ENCODE peak calls at places on chromosomes 16 and 17, in seven cellular contexts. One of them, this sample, is unnamed.

GRCh38 chr17:71983828-71984227 is 137.0 kb upstream of the SOX9 start:
- DNase-seq in fibroblast of pulmonary artery: no peak
- DNase-seq in stimulated activated CD8-positive, alpha-beta memory T cell treated with anti-CD3 and anti-CD28 coated beads, Interleukin-7, amount 100 ng/mL, for 1 hour: no peak
- DNase-seq in stimulated activated CD4-positive, alpha-beta T cell treated with anti-CD3 and anti-CD28 coated beads, Interleukin-1b, Interleukin-23, amount 100 ng/mL, for 1 hour: no peak
- DNase-seq in A549: no peak
- DNase-seq in putamen: no peak
- DNase-seq in left cardiac atrium: no peak
- DNase-seq in this sample: no peak

GRCh38 chr17:50051082-50051576 is 4.8 kb upstream of the ITGA3 start:
- DNase-seq in A549: peak
- DNase-seq in left cardiac atrium: no peak
- DNase-seq in stimulated activated CD4-positive, alpha-beta T cell treated with anti-CD3 and anti-CD28 coated beads, Interleukin-1b, Interleukin-23, amount 100 ng/mL, for 1 hour: peak
- DNase-seq in stimulated activated CD8-positive, alpha-beta memory T cell treated with anti-CD3 and anti-CD28 coated beads, Interleukin-7, amount 100 ng/mL, for 1 hour: no peak
- DNase-seq in putamen: no peak
- DNase-seq in fibroblast of pulmonary artery: peak
- DNase-seq in this sample: peak

GRCh38 chr17:17765921-17766320 is 70.9 kb downstream of the SREBF1 start:
- DNase-seq in A549: no peak
- DNase-seq in stimulated activated CD4-positive, alpha-beta T cell treated with anti-CD3 and anti-CD28 coated beads, Interleukin-1b, Interleukin-23, amount 100 ng/mL, for 1 hour: no peak
- DNase-seq in fibroblast of pulmonary artery: no peak
- DNase-seq in stimulated activated CD8-positive, alpha-beta memory T cell treated with anti-CD3 and anti-CD28 coated beads, Interleukin-7, amount 100 ng/mL, for 1 hour: no peak
- DNase-seq in left cardiac atrium: no peak
- DNase-seq in putamen: no peak
- DNase-seq in this sample: no peak

GRCh38 chr16:23754594-23755483 is at the start of gene CHP2:
- DNase-seq in fibroblast of pulmonary artery: no peak
- DNase-seq in putamen: no peak
- DNase-seq in stimulated activated CD4-positive, alpha-beta T cell treated with anti-CD3 and anti-CD28 coated beads, Interleukin-1b, Interleukin-23, amount 100 ng/mL, for 1 hour: no peak
- DNase-seq in A549: no peak
- DNase-seq in stimulated activated CD8-positive, alpha-beta memory T cell treated with anti-CD3 and anti-CD28 coated beads, Interleukin-7, amount 100 ng/mL, for 1 hour: no peak
- DNase-seq in left cardiac atrium: peak
- DNase-seq in this sample: no peak

GRCh38 chr17:49989518-49989880 is 5.5 kb downstream of the DLX3 start:
- DNase-seq in fibroblast of pulmonary artery: no peak
- DNase-seq in putamen: no peak
- DNase-seq in stimulated activated CD8-positive, alpha-beta memory T cell treated with anti-CD3 and anti-CD28 coated beads, Interleukin-7, amount 100 ng/mL, for 1 hour: no peak
- DNase-seq in left cardiac atrium: no peak
- DNase-seq in stimulated activated CD4-positive, alpha-beta T cell treated with anti-CD3 and anti-CD28 coated beads, Interleukin-1b, Interleukin-23, amount 100 ng/mL, for 1 hour: no peak
- DNase-seq in A549: no peak
- DNase-seq in this sample: no peak

GRCh38 chr17:81322271-81323082 is 27.4 kb upstream of the SLC38A10 start:
- DNase-seq in stimulated activated CD8-positive, alpha-beta memory T cell treated with anti-CD3 and anti-CD28 coated beads, Interleukin-7, amount 100 ng/mL, for 1 hour: no peak
- DNase-seq in fibroblast of pulmonary artery: no peak
- DNase-seq in putamen: no peak
- DNase-seq in left cardiac atrium: no peak
- DNase-seq in A549: peak
- DNase-seq in stimulated activated CD4-positive, alpha-beta T cell treated with anti-CD3 and anti-CD28 coated beads, Interleukin-1b, Interleukin-23, amount 100 ng/mL, for 1 hour: no peak
- DNase-seq in this sample: peak

GRCh38 chr17:28849281-28849680 is 5.5 kb upstream of the ERAL1 start:
- DNase-seq in A549: no peak
- DNase-seq in left cardiac atrium: no peak
- DNase-seq in putamen: no peak
- DNase-seq in stimulated activated CD4-positive, alpha-beta T cell treated with anti-CD3 and anti-CD28 coated beads, Interleukin-1b, Interleukin-23, amount 100 ng/mL, for 1 hour: no peak
- DNase-seq in stimulated activated CD8-positive, alpha-beta memory T cell treated with anti-CD3 and anti-CD28 coated beads, Interleukin-7, amount 100 ng/mL, for 1 hour: no peak
- DNase-seq in fibroblast of pulmonary artery: no peak
- DNase-seq in this sample: no peak

GRCh38 chr16:85029413-85029794 is 1.8 kb downstream of the KIAA0513 start:
- DNase-seq in fibroblast of pulmonary artery: no peak
- DNase-seq in putamen: peak
- DNase-seq in left cardiac atrium: no peak
- DNase-seq in stimulated activated CD8-positive, alpha-beta memory T cell treated with anti-CD3 and anti-CD28 coated beads, Interleukin-7, amount 100 ng/mL, for 1 hour: no peak
- DNase-seq in stimulated activated CD4-positive, alpha-beta T cell treated with anti-CD3 and anti-CD28 coated beads, Interleukin-1b, Interleukin-23, amount 100 ng/mL, for 1 hour: no peak
- DNase-seq in A549: no peak
- DNase-seq in this sample: peak

GRCh38 chr16:73337371-73337770 is 289.4 kb upstream of the ZFHX3 start:
- DNase-seq in stimulated activated CD8-positive, alpha-beta memory T cell treated with anti-CD3 and anti-CD28 coated beads, Interleukin-7, amount 100 ng/mL, for 1 hour: no peak
- DNase-seq in left cardiac atrium: no peak
- DNase-seq in stimulated activated CD4-positive, alpha-beta T cell treated with anti-CD3 and anti-CD28 coated beads, Interleukin-1b, Interleukin-23, amount 100 ng/mL, for 1 hour: no peak
- DNase-seq in A549: no peak
- DNase-seq in fibroblast of pulmonary artery: no peak
- DNase-seq in putamen: no peak
- DNase-seq in this sample: no peak

GRCh38 chr16:25563700-25564099 is 128.1 kb upstream of the HS3ST4 start:
- DNase-seq in putamen: no peak
- DNase-seq in left cardiac atrium: no peak
- DNase-seq in fibroblast of pulmonary artery: no peak
- DNase-seq in stimulated activated CD8-positive, alpha-beta memory T cell treated with anti-CD3 and anti-CD28 coated beads, Interleukin-7, amount 100 ng/mL, for 1 hour: no peak
- DNase-seq in A549: no peak
- DNase-seq in stimulated activated CD4-positive, alpha-beta T cell treated with anti-CD3 and anti-CD28 coated beads, Interleukin-1b, Interleukin-23, amount 100 ng/mL, for 1 hour: no peak
- DNase-seq in this sample: no peak

GRCh38 chr17:77160877-77161530 is 20.2 kb downstream of the SEC14L1 start:
- DNase-seq in fibroblast of pulmonary artery: no peak
- DNase-seq in stimulated activated CD4-positive, alpha-beta T cell treated with anti-CD3 and anti-CD28 coated beads, Interleukin-1b, Interleukin-23, amount 100 ng/mL, for 1 hour: no peak
- DNase-seq in left cardiac atrium: no peak
- DNase-seq in A549: no peak
- DNase-seq in stimulated activated CD8-positive, alpha-beta memory T cell treated with anti-CD3 and anti-CD28 coated beads, Interleukin-7, amount 100 ng/mL, for 1 hour: no peak
- DNase-seq in putamen: no peak
- DNase-seq in this sample: no peak

GRCh38 chr17:66301864-66302741 is at the start of gene PRKCA:
- DNase-seq in fibroblast of pulmonary artery: peak
- DNase-seq in putamen: peak
- DNase-seq in stimulated activated CD8-positive, alpha-beta memory T cell treated with anti-CD3 and anti-CD28 coated beads, Interleukin-7, amount 100 ng/mL, for 1 hour: peak
- DNase-seq in A549: peak
- DNase-seq in stimulated activated CD4-positive, alpha-beta T cell treated with anti-CD3 and anti-CD28 coated beads, Interleukin-1b, Interleukin-23, amount 100 ng/mL, for 1 hour: peak
- DNase-seq in left cardiac atrium: peak
- DNase-seq in this sample: peak

GRCh38 chr16:68379472-68380347 is 68.6 kb downstream of the SMPD3 start:
- DNase-seq in left cardiac atrium: no peak
- DNase-seq in stimulated activated CD4-positive, alpha-beta T cell treated with anti-CD3 and anti-CD28 coated beads, Interleukin-1b, Interleukin-23, amount 100 ng/mL, for 1 hour: no peak
- DNase-seq in A549: no peak
- DNase-seq in fibroblast of pulmonary artery: no peak
- DNase-seq in stimulated activated CD8-positive, alpha-beta memory T cell treated with anti-CD3 and anti-CD28 coated beads, Interleukin-7, amount 100 ng/mL, for 1 hour: no peak
- DNase-seq in putamen: no peak
- DNase-seq in this sample: no peak

GRCh38 chr17:78396436-78397335 is 18.2 kb downstream of the PGS1 start:
- DNase-seq in stimulated activated CD8-positive, alpha-beta memory T cell treated with anti-CD3 and anti-CD28 coated beads, Interleukin-7, amount 100 ng/mL, for 1 hour: no peak
- DNase-seq in stimulated activated CD4-positive, alpha-beta T cell treated with anti-CD3 and anti-CD28 coated beads, Interleukin-1b, Interleukin-23, amount 100 ng/mL, for 1 hour: no peak
- DNase-seq in A549: no peak
- DNase-seq in putamen: no peak
- DNase-seq in left cardiac atrium: peak
- DNase-seq in fibroblast of pulmonary artery: peak
- DNase-seq in this sample: no peak

GRCh38 chr17:80718428-80718827 is 173.8 kb downstream of the RPTOR start:
- DNase-seq in A549: no peak
- DNase-seq in left cardiac atrium: no peak
- DNase-seq in stimulated activated CD4-positive, alpha-beta T cell treated with anti-CD3 and anti-CD28 coated beads, Interleukin-1b, Interleukin-23, amount 100 ng/mL, for 1 hour: no peak
- DNase-seq in stimulated activated CD8-positive, alpha-beta memory T cell treated with anti-CD3 and anti-CD28 coated beads, Interleukin-7, amount 100 ng/mL, for 1 hour: no peak
- DNase-seq in fibroblast of pulmonary artery: no peak
- DNase-seq in putamen: peak
- DNase-seq in this sample: no peak

GRCh38 chr17:57810740-57811632 is 38.9 kb downstream of the MRPS23 start:
- DNase-seq in putamen: peak
- DNase-seq in A549: no peak
- DNase-seq in stimulated activated CD4-positive, alpha-beta T cell treated with anti-CD3 and anti-CD28 coated beads, Interleukin-1b, Interleukin-23, amount 100 ng/mL, for 1 hour: no peak
- DNase-seq in fibroblast of pulmonary artery: peak
- DNase-seq in left cardiac atrium: peak
- DNase-seq in stimulated activated CD8-positive, alpha-beta memory T cell treated with anti-CD3 and anti-CD28 coated beads, Interleukin-7, amount 100 ng/mL, for 1 hour: no peak
- DNase-seq in this sample: no peak

GRCh38 chr17:72358465-72358864 is 237.6 kb downstream of the SOX9 start:
- DNase-seq in putamen: no peak
- DNase-seq in stimulated activated CD8-positive, alpha-beta memory T cell treated with anti-CD3 and anti-CD28 coated beads, Interleukin-7, amount 100 ng/mL, for 1 hour: no peak
- DNase-seq in fibroblast of pulmonary artery: peak
- DNase-seq in left cardiac atrium: no peak
- DNase-seq in A549: no peak
- DNase-seq in stimulated activated CD4-positive, alpha-beta T cell treated with anti-CD3 and anti-CD28 coated beads, Interleukin-1b, Interleukin-23, amount 100 ng/mL, for 1 hour: no peak
- DNase-seq in this sample: no peak

GRCh38 chr16:89172901-89173628 is 1.5 kb downstream of the CDH15 start:
- DNase-seq in stimulated activated CD8-positive, alpha-beta memory T cell treated with anti-CD3 and anti-CD28 coated beads, Interleukin-7, amount 100 ng/mL, for 1 hour: no peak
- DNase-seq in stimulated activated CD4-positive, alpha-beta T cell treated with anti-CD3 and anti-CD28 coated beads, Interleukin-1b, Interleukin-23, amount 100 ng/mL, for 1 hour: no peak
- DNase-seq in A549: no peak
- DNase-seq in fibroblast of pulmonary artery: no peak
- DNase-seq in putamen: no peak
- DNase-seq in left cardiac atrium: no peak
- DNase-seq in this sample: no peak

GRCh38 chr16:86041807-86042206 is 142.8 kb downstream of the IRF8 start:
- DNase-seq in A549: no peak
- DNase-seq in stimulated activated CD8-positive, alpha-beta memory T cell treated with anti-CD3 and anti-CD28 coated beads, Interleukin-7, amount 100 ng/mL, for 1 hour: no peak
- DNase-seq in fibroblast of pulmonary artery: no peak
- DNase-seq in stimulated activated CD4-positive, alpha-beta T cell treated with anti-CD3 and anti-CD28 coated beads, Interleukin-1b, Interleukin-23, amount 100 ng/mL, for 1 hour: no peak
- DNase-seq in left cardiac atrium: no peak
- DNase-seq in putamen: no peak
- DNase-seq in this sample: no peak

GRCh38 chr17:30858556-30859250 is 26.9 kb downstream of the ATAD5 start:
- DNase-seq in stimulated activated CD4-positive, alpha-beta T cell treated with anti-CD3 and anti-CD28 coated beads, Interleukin-1b, Interleukin-23, amount 100 ng/mL, for 1 hour: no peak
- DNase-seq in fibroblast of pulmonary artery: no peak
- DNase-seq in putamen: no peak
- DNase-seq in stimulated activated CD8-positive, alpha-beta memory T cell treated with anti-CD3 and anti-CD28 coated beads, Interleukin-7, amount 100 ng/mL, for 1 hour: no peak
- DNase-seq in A549: no peak
- DNase-seq in left cardiac atrium: no peak
- DNase-seq in this sample: no peak

GRCh38 chr17:80984749-80985148 is 6.9 kb upstream of the CHMP6 start:
- DNase-seq in left cardiac atrium: no peak
- DNase-seq in A549: no peak
- DNase-seq in fibroblast of pulmonary artery: peak
- DNase-seq in stimulated activated CD4-positive, alpha-beta T cell treated with anti-CD3 and anti-CD28 coated beads, Interleukin-1b, Interleukin-23, amount 100 ng/mL, for 1 hour: no peak
- DNase-seq in stimulated activated CD8-positive, alpha-beta memory T cell treated with anti-CD3 and anti-CD28 coated beads, Interleukin-7, amount 100 ng/mL, for 1 hour: no peak
- DNase-seq in putamen: no peak
- DNase-seq in this sample: no peak

GRCh38 chr16:49019826-49020401 is 261.7 kb downstream of the CBLN1 start:
- DNase-seq in stimulated activated CD8-positive, alpha-beta memory T cell treated with anti-CD3 and anti-CD28 coated beads, Interleukin-7, amount 100 ng/mL, for 1 hour: no peak
- DNase-seq in left cardiac atrium: no peak
- DNase-seq in A549: no peak
- DNase-seq in stimulated activated CD4-positive, alpha-beta T cell treated with anti-CD3 and anti-CD28 coated beads, Interleukin-1b, Interleukin-23, amount 100 ng/mL, for 1 hour: no peak
- DNase-seq in fibroblast of pulmonary artery: no peak
- DNase-seq in putamen: no peak
- DNase-seq in this sample: no peak

This sample was measured in activated naive CD4-positive, alpha-beta T cell treated with anti-CD3 and anti-CD28 coated beads, Interleukin-2, amount 50 U/mL, for 72 hours.